ENCODE peak calls at places on chromosomes 2 and 18, in four cellular contexts. One of them, this sample, is unnamed.

GRCh38 chr2:39706350-39706749 is 40.6 kb downstream of the TMEM178A start:
- DNase-seq in CD4-positive, alpha-beta T cell: no peak
- DNase-seq in esophagus squamous epithelium: no peak
- DNase-seq in mammary epithelial cell: no peak
- DNase-seq in this sample: no peak

GRCh38 chr2:190468814-190469569 is 60.8 kb downstream of the MFSD6 start:
- DNase-seq in mammary epithelial cell: peak; percentile 92
- DNase-seq in esophagus squamous epithelium: no peak
- DNase-seq in CD4-positive, alpha-beta T cell: no peak
- DNase-seq in this sample: peak; percentile 82

GRCh38 chr2:62305421-62306176 is 109.7 kb downstream of the B3GNT2 start:
- DNase-seq in CD4-positive, alpha-beta T cell: no peak
- DNase-seq in mammary epithelial cell: no peak
- DNase-seq in esophagus squamous epithelium: no peak
- DNase-seq in this sample: peak; percentile 44

GRCh38 chr2:17830053-17831034 is 14.1 kb downstream of the MSGN1 start:
- DNase-seq in esophagus squamous epithelium: no peak
- DNase-seq in CD4-positive, alpha-beta T cell: no peak
- DNase-seq in mammary epithelial cell: peak; percentile 69
- DNase-seq in this sample: peak; percentile 91

GRCh38 chr2:51720826-51721225 is 688.9 kb upstream of the NRXN1 start:
- DNase-seq in esophagus squamous epithelium: no peak
- DNase-seq in CD4-positive, alpha-beta T cell: no peak
- DNase-seq in mammary epithelial cell: no peak
- DNase-seq in this sample: no peak

GRCh38 chr2:61272421-61273070 is 110.6 kb downstream of the C2orf74 start:
- DNase-seq in esophagus squamous epithelium: no peak
- DNase-seq in CD4-positive, alpha-beta T cell: no peak
- DNase-seq in mammary epithelial cell: no peak
- DNase-seq in this sample: no peak

GRCh38 chr2:104408266-104408665 is 445.6 kb upstream of the POU3F3 start:
- DNase-seq in CD4-positive, alpha-beta T cell: no peak
- DNase-seq in mammary epithelial cell: no peak
- DNase-seq in esophagus squamous epithelium: no peak
- DNase-seq in this sample: peak; percentile 41

GRCh38 chr2:39513641-39514094 is 76.6 kb upstream of the MAP4K3 start:
- DNase-seq in esophagus squamous epithelium: no peak
- DNase-seq in mammary epithelial cell: peak; percentile 95
- DNase-seq in CD4-positive, alpha-beta T cell: no peak
- DNase-seq in this sample: peak; percentile 61

GRCh38 chr2:84924173-84925106 is 19.0 kb downstream of the TMSB10 start:
- DNase-seq in CD4-positive, alpha-beta T cell: no peak
- DNase-seq in esophagus squamous epithelium: no peak
- DNase-seq in mammary epithelial cell: peak; percentile 74
- DNase-seq in this sample: no peak

GRCh38 chr2:201448701-201449100 is 2.6 kb downstream of the TRAK2 start:
- DNase-seq in mammary epithelial cell: peak; percentile 48
- DNase-seq in CD4-positive, alpha-beta T cell: peak; percentile 16
- DNase-seq in esophagus squamous epithelium: no peak
- DNase-seq in this sample: no peak

GRCh38 chr2:191202209-191202721 is 42.9 kb upstream of the MYO1B start:
- DNase-seq in CD4-positive, alpha-beta T cell: no peak
- DNase-seq in esophagus squamous epithelium: no peak
- DNase-seq in mammary epithelial cell: peak; percentile 97
- DNase-seq in this sample: no peak

GRCh38 chr18:8262221-8262620 is 347.0 kb upstream of the RAB12 start:
- DNase-seq in CD4-positive, alpha-beta T cell: no peak
- DNase-seq in esophagus squamous epithelium: no peak
- DNase-seq in mammary epithelial cell: no peak
- DNase-seq in this sample: peak; percentile 35

GRCh38 chr2:437772-438393 is 150.0 kb upstream of the ALKAL2 start:
- DNase-seq in CD4-positive, alpha-beta T cell: peak; percentile 49
- DNase-seq in esophagus squamous epithelium: peak; percentile 22
- DNase-seq in mammary epithelial cell: no peak
- DNase-seq in this sample: no peak

GRCh38 chr2:219245899-219246230 is 586 bp downstream of the STK16 start:
- DNase-seq in esophagus squamous epithelium: no peak
- DNase-seq in mammary epithelial cell: no peak
- DNase-seq in CD4-positive, alpha-beta T cell: no peak
- DNase-seq in this sample: no peak

GRCh38 chr2:233203060-233203459 is 48.4 kb upstream of the ATG16L1 start:
- DNase-seq in CD4-positive, alpha-beta T cell: no peak
- DNase-seq in esophagus squamous epithelium: no peak
- DNase-seq in mammary epithelial cell: no peak
- DNase-seq in this sample: no peak

GRCh38 chr2:172103471-172104292 is 982 bp upstream of the DLX2 start:
- DNase-seq in CD4-positive, alpha-beta T cell: no peak
- DNase-seq in mammary epithelial cell: peak; percentile 75
- DNase-seq in esophagus squamous epithelium: no peak
- DNase-seq in this sample: peak; percentile 74

GRCh38 chr18:1412660-1413659 is 508.3 kb downstream of the ADCYAP1 start:
- DNase-seq in mammary epithelial cell: no peak
- DNase-seq in CD4-positive, alpha-beta T cell: no peak
- DNase-seq in esophagus squamous epithelium: no peak
- DNase-seq in this sample: no peak

GRCh38 chr18:13444430-13445240 is 226.1 kb downstream of the LDLRAD4 start:
- DNase-seq in CD4-positive, alpha-beta T cell: no peak
- DNase-seq in mammary epithelial cell: no peak
- DNase-seq in esophagus squamous epithelium: no peak
- DNase-seq in this sample: no peak

GRCh38 chr2:191128172-191128910 is 22.5 kb downstream of the STAT4 start:
- DNase-seq in CD4-positive, alpha-beta T cell: no peak
- DNase-seq in mammary epithelial cell: no peak
- DNase-seq in esophagus squamous epithelium: no peak
- DNase-seq in this sample: no peak

GRCh38 chr2:8402222-8402621 is 279.6 kb upstream of the ID2 start:
- DNase-seq in CD4-positive, alpha-beta T cell: no peak
- DNase-seq in mammary epithelial cell: no peak
- DNase-seq in esophagus squamous epithelium: no peak
- DNase-seq in this sample: no peak

GRCh38 chr2:158665536-158666302 is 129.4 kb upstream of the DAPL1 start:
- DNase-seq in mammary epithelial cell: no peak
- DNase-seq in CD4-positive, alpha-beta T cell: no peak
- DNase-seq in esophagus squamous epithelium: no peak
- DNase-seq in this sample: peak; percentile 14

GRCh38 chr2:127950264-127950663 is 64.5 kb upstream of the AMMECR1L start:
- DNase-seq in esophagus squamous epithelium: no peak
- DNase-seq in mammary epithelial cell: no peak
- DNase-seq in CD4-positive, alpha-beta T cell: no peak
- DNase-seq in this sample: no peak

GRCh38 chr18:57077786-57078552 is 68.9 kb upstream of the BOD1L2 start:
- DNase-seq in mammary epithelial cell: no peak
- DNase-seq in CD4-positive, alpha-beta T cell: no peak
- DNase-seq in esophagus squamous epithelium: no peak
- DNase-seq in this sample: no peak

GRCh38 chr18:24514439-24514838 is 54.0 kb downstream of the HRH4 start:
- DNase-seq in CD4-positive, alpha-beta T cell: no peak
- DNase-seq in mammary epithelial cell: peak; percentile 81
- DNase-seq in esophagus squamous epithelium: no peak
- DNase-seq in this sample: peak; percentile 24

GRCh38 chr2:190695739-190696138 is 46.9 kb downstream of the NAB1 start:
- DNase-seq in CD4-positive, alpha-beta T cell: no peak
- DNase-seq in esophagus squamous epithelium: no peak
- DNase-seq in mammary epithelial cell: no peak
- DNase-seq in this sample: no peak

GRCh38 chr2:179422037-179422643 is 157.5 kb upstream of the SESTD1 start:
- DNase-seq in esophagus squamous epithelium: no peak
- DNase-seq in mammary epithelial cell: peak; percentile 47
- DNase-seq in CD4-positive, alpha-beta T cell: peak; percentile 1
- DNase-seq in this sample: peak; percentile 40

GRCh38 chr18:23998811-23999210 is 15.7 kb upstream of the TTC39C start:
- DNase-seq in mammary epithelial cell: peak; percentile 99
- DNase-seq in CD4-positive, alpha-beta T cell: no peak
- DNase-seq in esophagus squamous epithelium: no peak
- DNase-seq in this sample: no peak

GRCh38 chr2:170530284-170530745 is 184.8 kb upstream of the SP5 start:
- DNase-seq in esophagus squamous epithelium: no peak
- DNase-seq in mammary epithelial cell: no peak
- DNase-seq in CD4-positive, alpha-beta T cell: no peak
- DNase-seq in this sample: peak; percentile 39

GRCh38 chr2:68911714-68912510 is 40.7 kb upstream of the BMP10 start:
- DNase-seq in CD4-positive, alpha-beta T cell: no peak
- DNase-seq in mammary epithelial cell: no peak
- DNase-seq in esophagus squamous epithelium: no peak
- DNase-seq in this sample: no peak
- TF ChIP-seq CTCF in CD4-positive, alpha-beta T cell: no peak
- TF ChIP-seq CTCF in mammary epithelial cell: no peak
- TF ChIP-seq CTCF in esophagus squamous epithelium: no peak
- TF ChIP-seq CTCF in this sample: no peak

DNA sequence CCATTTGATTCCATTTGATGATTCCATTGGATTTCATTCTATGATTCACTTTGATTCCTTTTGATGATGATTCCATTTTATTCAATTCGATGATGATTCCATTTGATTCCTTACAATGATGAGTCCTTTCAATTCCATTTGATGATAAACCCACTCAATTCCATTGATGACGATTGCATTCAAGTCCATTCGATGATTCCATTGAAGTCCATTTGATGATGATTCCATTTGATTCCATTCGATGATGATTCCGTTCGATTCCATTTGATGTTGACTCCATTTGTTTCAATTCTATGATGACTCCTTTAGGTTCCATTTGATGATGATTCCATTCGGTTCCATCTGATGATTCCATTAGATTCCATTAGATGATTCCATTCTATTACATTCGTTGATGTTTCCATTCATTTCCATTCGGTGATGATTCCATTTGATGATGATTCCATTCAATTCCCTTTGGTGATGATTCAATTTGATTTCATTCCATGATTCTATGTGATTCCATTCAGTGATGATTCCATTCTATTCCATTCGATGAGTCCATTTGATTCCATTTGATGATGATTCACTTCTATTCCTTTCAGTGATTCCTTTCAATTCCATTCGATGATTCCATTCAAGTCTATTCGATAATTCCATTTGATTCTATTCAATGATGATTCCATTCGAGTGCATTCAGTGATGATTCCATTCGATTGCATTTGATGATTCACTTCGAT is 1106.0 kb downstream of the RPIA start:
- DNase-seq in CD4-positive, alpha-beta T cell: no peak
- DNase-seq in mammary epithelial cell: no peak
- DNase-seq in esophagus squamous epithelium: no peak
- DNase-seq in this sample: no peak
- H3K9me3 ChIP-seq in CD4-positive, alpha-beta T cell: peaks cover 48% of the 10 kb centered on the region
- H3K9me3 ChIP-seq in mammary epithelial cell: peaks cover 97% of the 10 kb centered on the region
- H3K9me3 ChIP-seq in esophagus squamous epithelium: no peaks in the 10 kb centered on the region
- H3K9me3 ChIP-seq in this sample: no peaks in the 10 kb centered on the region

GRCh38 chr2:132038179-132038882 is 123.4 kb downstream of the ANKRD30BL start:
- DNase-seq in esophagus squamous epithelium: no peak
- DNase-seq in mammary epithelial cell: no peak
- DNase-seq in CD4-positive, alpha-beta T cell: no peak
- DNase-seq in this sample: peak; percentile 2

GRCh38 chr2:132033365-132033764 is 128.4 kb downstream of the ANKRD30BL start:
- DNase-seq in esophagus squamous epithelium: no peak
- DNase-seq in mammary epithelial cell: no peak
- DNase-seq in CD4-positive, alpha-beta T cell: no peak
- DNase-seq in this sample: no peak

GRCh38 chr2:132034646-132035045 is 127.1 kb downstream of the ANKRD30BL start:
- DNase-seq in mammary epithelial cell: no peak
- DNase-seq in CD4-positive, alpha-beta T cell: no peak
- DNase-seq in esophagus squamous epithelium: no peak
- DNase-seq in this sample: no peak

GRCh38 chr2:132033949-132034348 is 127.8 kb downstream of the ANKRD30BL start:
- DNase-seq in CD4-positive, alpha-beta T cell: no peak
- DNase-seq in mammary epithelial cell: no peak
- DNase-seq in esophagus squamous epithelium: no peak
- DNase-seq in this sample: no peak

GRCh38 chr2:132037527-132038178 is 124.1 kb downstream of the ANKRD30BL start:
- DNase-seq in mammary epithelial cell: no peak
- DNase-seq in CD4-positive, alpha-beta T cell: no peak
- DNase-seq in esophagus squamous epithelium: no peak
- DNase-seq in this sample: peak; percentile 10
- TF ChIP-seq CTCF in mammary epithelial cell: no peak
- TF ChIP-seq CTCF in CD4-positive, alpha-beta T cell: no peak
- TF ChIP-seq CTCF in esophagus squamous epithelium: no peak
- TF ChIP-seq CTCF in this sample: no peak

GRCh38 chr18:35705988-35706387 is 124.4 kb downstream of the GALNT1 start:
- DNase-seq in esophagus squamous epithelium: no peak
- DNase-seq in mammary epithelial cell: no peak
- DNase-seq in CD4-positive, alpha-beta T cell: no peak
- DNase-seq in this sample: no peak
- H3K9me3 ChIP-seq in esophagus squamous epithelium: no peaks in the 10 kb centered on the region
- H3K9me3 ChIP-seq in mammary epithelial cell: no peaks in the 10 kb centered on the region
- H3K9me3 ChIP-seq in CD4-positive, alpha-beta T cell: no peaks in the 10 kb centered on the region
- H3K9me3 ChIP-seq in this sample: no peaks in the 10 kb centered on the region

GRCh38 chr2:189366349-189366748 is 74.9 kb upstream of the WDR75 start:
- DNase-seq in esophagus squamous epithelium: no peak
- DNase-seq in mammary epithelial cell: no peak
- DNase-seq in CD4-positive, alpha-beta T cell: no peak
- DNase-seq in this sample: no peak

GRCh38 chr2:189372688-189373257 is 68.5 kb upstream of the WDR75 start:
- DNase-seq in CD4-positive, alpha-beta T cell: no peak
- DNase-seq in mammary epithelial cell: no peak
- DNase-seq in esophagus squamous epithelium: no peak
- DNase-seq in this sample: no peak

GRCh38 chr2:189367343-189367742 is 73.9 kb upstream of the WDR75 start:
- DNase-seq in esophagus squamous epithelium: no peak
- DNase-seq in CD4-positive, alpha-beta T cell: no peak
- DNase-seq in mammary epithelial cell: no peak
- DNase-seq in this sample: no peak

GRCh38 chr2:189369566-189369965 is 71.7 kb upstream of the WDR75 start:
- DNase-seq in mammary epithelial cell: peak; percentile 71
- DNase-seq in esophagus squamous epithelium: no peak
- DNase-seq in CD4-positive, alpha-beta T cell: no peak
- DNase-seq in this sample: no peak

GRCh38 chr2:189370719-189371118 is 70.6 kb upstream of the WDR75 start:
- DNase-seq in CD4-positive, alpha-beta T cell: no peak
- DNase-seq in mammary epithelial cell: peak; percentile 50
- DNase-seq in esophagus squamous epithelium: no peak
- DNase-seq in this sample: no peak
- TF ChIP-seq CTCF in CD4-positive, alpha-beta T cell: no peak
- TF ChIP-seq CTCF in mammary epithelial cell: no peak
- TF ChIP-seq CTCF in esophagus squamous epithelium: no peak
- TF ChIP-seq CTCF in this sample: no peak

DNA sequence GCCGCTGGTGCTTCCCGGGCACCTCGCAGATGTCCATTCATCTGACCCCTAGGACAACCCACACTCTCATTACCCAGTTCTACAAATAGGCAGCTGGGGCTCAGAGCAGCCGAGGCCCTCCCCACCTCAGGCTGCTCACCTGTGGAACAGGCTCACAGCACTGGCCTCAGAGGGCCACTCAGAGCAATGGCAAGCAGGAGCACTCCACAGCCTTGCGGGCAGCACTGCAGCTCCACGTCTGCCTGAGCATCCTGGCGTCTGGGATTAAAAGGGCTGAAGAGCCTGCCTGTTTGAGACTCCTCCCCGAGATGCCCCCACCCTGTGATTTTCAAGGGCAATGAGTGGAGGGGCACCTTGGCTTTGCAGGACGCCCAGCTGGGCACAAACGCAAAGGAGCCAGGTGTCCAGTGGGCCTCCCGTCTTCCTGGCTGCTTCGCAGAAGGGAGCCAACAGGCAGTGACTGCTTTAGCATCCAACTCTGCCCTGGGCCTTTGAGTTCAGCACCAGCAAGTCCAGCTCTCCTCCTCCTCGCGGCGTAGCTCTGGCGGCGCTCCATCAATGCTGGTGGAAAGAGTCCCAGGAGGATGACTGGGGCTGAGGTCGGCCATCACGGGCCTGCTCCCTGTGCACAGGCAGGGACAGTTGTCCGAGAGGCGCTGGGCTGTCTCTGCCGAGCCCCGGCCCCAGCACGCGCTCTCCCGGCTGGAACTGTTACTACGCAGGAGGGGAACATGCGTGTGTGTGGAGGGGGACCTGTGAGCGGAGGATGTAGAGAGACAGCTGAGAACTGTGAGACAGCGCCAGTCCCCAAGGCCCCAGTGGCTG is 297.2 kb downstream of the NDUFA10 start:
- DNase-seq in mammary epithelial cell: no peak
- DNase-seq in CD4-positive, alpha-beta T cell: no peak
- DNase-seq in esophagus squamous epithelium: no peak
- DNase-seq in this sample: peak; percentile 30
- H3K9me3 ChIP-seq in mammary epithelial cell: peaks cover 34% of the 10 kb centered on the region
- H3K9me3 ChIP-seq in CD4-positive, alpha-beta T cell: no peaks in the 10 kb centered on the region
- H3K9me3 ChIP-seq in esophagus squamous epithelium: no peaks in the 10 kb centered on the region
- H3K9me3 ChIP-seq in this sample: no peaks in the 10 kb centered on the region